ENCODE peak calls at places on chromosomes 4 and X, in five cellular contexts. Q is sciatic nerve, X is Ammon's horn, T is HS-27A, H is keratinocyte. E is an unnamed sample.

GRCh38 chr4:39933689-39934590 is 43.8 kb downstream of the PDS5A start:
- DNase-seq in Q (no peak), X (no peak), T (peak), H (no peak), E (no peak)

GRCh38 chr4:118345813-118346212 is 7.0 kb downstream of the PRSS12 start:
- DNase-seq in Q (no peak), X (no peak), T (no peak), H (no peak), E (no peak)

GRCh38 chr4:184688447-184688846 is 38.9 kb downstream of the PRIMPOL start:
- DNase-seq in Q (no peak), X (no peak), T (peak), H (peak), E (peak)

GRCh38 chr4:153850525-153851280 is 61.8 kb upstream of the SFRP2 start:
- DNase-seq in Q (no peak), X (no peak), T (no peak), H (no peak), E (no peak)

GRCh38 chr4:154349829-154350228 is 141.8 kb downstream of the DCHS2 start:
- DNase-seq in Q (no peak), X (no peak), T (no peak), H (no peak), E (no peak)

GRCh38 chrX:30327762-30328161 is 18.6 kb upstream of the NR0B1 start:
- DNase-seq in Q (no peak), X (no peak), T (no peak), H (no peak), E (no peak)

GRCh38 chrX:145673851-145674250 is 143.8 kb upstream of the SLITRK2 start:
- DNase-seq in Q (no peak), X (peak), T (no peak), H (no peak), E (no peak)

GRCh38 chr4:3861720-3862639 is 95.8 kb downstream of the ADRA2C start:
- DNase-seq in Q (no peak), X (no peak), T (no peak), H (no peak), E (no peak)

GRCh38 chr4:5887011-5887360 is 5.9 kb downstream of the CRMP1 start:
- DNase-seq in Q (no peak), X (no peak), T (no peak), H (no peak), E (no peak)